ENCODE peak calls at places on chromosome 19, in nine cellular contexts. U is psoas muscle, G is suprapubic skin, M is pancreas, B is K562, I is body of pancreas, W is astrocyte, N is endodermal cell, C is tibial nerve. Y is an unnamed sample. For H3K4me1, the result is how much of the 10 kb centered on the place peaks cover.

GRCh38 chr19:39207293-39207836 is 3.3 kb upstream of the SYCN start:
- DNase-seq in U (no peak), G (no peak), M (no peak), B (no peak), I (no peak), W (no peak), N (no peak), C (no peak), Y (no peak)

GRCh38 chr19:10095622-10095947 is 6.9 kb downstream of the ANGPTL6 start:
- DNase-seq in U (no peak), G (no peak), M (no peak), B (no peak), I (no peak), W (no peak), N (no peak), C (no peak), Y (no peak)

GRCh38 chr19:52660981-52661380 is 22.8 kb upstream of the ZNF83 start:
- DNase-seq in U (no peak), G (no peak), M (no peak), B (no peak), I (no peak), W (peak), N (no peak), C (no peak), Y (no peak)

GRCh38 chr19:12802267-12803106 is 618 bp downstream of the THSD8 start:
- DNase-seq in U (peak), G (no peak), M (no peak), B (no peak), I (no peak), W (no peak), N (no peak), C (no peak), Y (no peak)

GRCh38 chr19:49019242-49019932 is 2.5 kb upstream of the LHB start:
- DNase-seq in U (peak), G (peak), M (peak), B (peak), I (peak), W (no peak), N (peak), C (peak), Y (no peak)

GRCh38 chr19:10699650-10700335 is 1.4 kb upstream of the QTRT1 start:
- DNase-seq in U (no peak), G (no peak), M (peak), B (peak), I (peak), W (peak), N (peak), C (peak), Y (no peak)

GRCh38 chr19:48992571-48993174 is 436 bp downstream of the GYS1 start:
- DNase-seq in U (no peak), G (no peak), M (no peak), B (no peak), I (no peak), W (no peak), N (no peak), C (no peak), Y (no peak)

GRCh38 chr19:48487944-48488343 is 18.8 kb downstream of the CYTH2 start:
- DNase-seq in U (peak), G (no peak), M (peak), B (no peak), I (peak), W (peak), N (no peak), C (no peak), Y (no peak)

GRCh38 chr19:9782282-9782681 is 13.7 kb upstream of the ZNF846 start:
- DNase-seq in U (no peak), G (no peak), M (no peak), B (no peak), I (no peak), W (no peak), N (no peak), C (no peak), Y (no peak)

GRCh38 chr19:44753932-44754742 is 5.6 kb downstream of the BCL3 start:
- DNase-seq in U (peak), G (peak), M (peak), B (peak), I (peak), W (peak), N (peak), C (peak), Y (no peak)

GRCh38 chr19:54114340-54114826 is 1.1 kb downstream of the TFPT start:
- DNase-seq in U (no peak), G (no peak), M (peak), B (no peak), I (no peak), W (peak), N (peak), C (no peak), Y (no peak)

DNA sequence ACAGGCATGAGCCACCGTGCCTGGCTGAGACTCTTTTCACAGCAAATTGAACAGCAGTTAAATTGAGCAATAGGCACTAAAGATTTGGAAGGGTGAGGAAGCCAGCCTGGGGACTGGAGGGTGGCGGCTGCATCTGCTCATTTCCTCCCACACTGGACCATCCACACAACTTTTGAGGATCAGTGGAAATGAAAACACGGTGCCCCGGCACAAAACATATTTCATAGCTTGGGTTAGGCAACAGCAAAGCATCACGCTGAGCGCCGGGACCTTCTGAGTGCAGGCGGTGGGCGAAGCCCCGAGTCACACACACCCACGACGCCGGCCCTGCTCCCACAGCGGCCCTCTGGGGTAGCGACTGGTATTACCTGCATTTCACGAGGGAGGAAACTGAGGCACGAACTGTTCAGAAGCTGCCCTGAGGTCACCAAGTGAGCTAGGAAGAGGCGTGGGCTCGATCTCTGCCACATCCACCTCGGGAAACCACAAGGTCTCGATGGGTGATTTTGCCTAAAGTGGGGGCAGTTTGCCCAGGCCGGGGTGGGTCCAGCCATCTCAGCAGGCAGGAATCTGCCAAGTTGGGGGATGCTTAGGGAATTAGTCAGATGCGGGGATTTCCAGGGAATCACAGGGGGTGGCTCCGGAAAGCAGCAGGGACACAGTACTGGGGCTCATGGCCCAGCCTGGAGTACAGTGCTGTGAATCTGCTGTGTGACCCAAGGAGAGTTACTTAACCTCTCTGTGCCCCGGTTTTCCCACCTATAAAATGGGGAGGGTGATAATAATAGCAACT is 3.5 kb upstream of the SBNO2 start:
- DNase-seq in U (no peak), G (no peak), M (no peak), B (no peak), I (no peak), W (peak), N (peak), C (no peak), Y (no peak)
- TF ChIP-seq CTCF in U (no peak), G (no peak), M (no peak), B (no peak), I (no peak), W (no peak), N (no peak), C (no peak), Y (peak)

DNA sequence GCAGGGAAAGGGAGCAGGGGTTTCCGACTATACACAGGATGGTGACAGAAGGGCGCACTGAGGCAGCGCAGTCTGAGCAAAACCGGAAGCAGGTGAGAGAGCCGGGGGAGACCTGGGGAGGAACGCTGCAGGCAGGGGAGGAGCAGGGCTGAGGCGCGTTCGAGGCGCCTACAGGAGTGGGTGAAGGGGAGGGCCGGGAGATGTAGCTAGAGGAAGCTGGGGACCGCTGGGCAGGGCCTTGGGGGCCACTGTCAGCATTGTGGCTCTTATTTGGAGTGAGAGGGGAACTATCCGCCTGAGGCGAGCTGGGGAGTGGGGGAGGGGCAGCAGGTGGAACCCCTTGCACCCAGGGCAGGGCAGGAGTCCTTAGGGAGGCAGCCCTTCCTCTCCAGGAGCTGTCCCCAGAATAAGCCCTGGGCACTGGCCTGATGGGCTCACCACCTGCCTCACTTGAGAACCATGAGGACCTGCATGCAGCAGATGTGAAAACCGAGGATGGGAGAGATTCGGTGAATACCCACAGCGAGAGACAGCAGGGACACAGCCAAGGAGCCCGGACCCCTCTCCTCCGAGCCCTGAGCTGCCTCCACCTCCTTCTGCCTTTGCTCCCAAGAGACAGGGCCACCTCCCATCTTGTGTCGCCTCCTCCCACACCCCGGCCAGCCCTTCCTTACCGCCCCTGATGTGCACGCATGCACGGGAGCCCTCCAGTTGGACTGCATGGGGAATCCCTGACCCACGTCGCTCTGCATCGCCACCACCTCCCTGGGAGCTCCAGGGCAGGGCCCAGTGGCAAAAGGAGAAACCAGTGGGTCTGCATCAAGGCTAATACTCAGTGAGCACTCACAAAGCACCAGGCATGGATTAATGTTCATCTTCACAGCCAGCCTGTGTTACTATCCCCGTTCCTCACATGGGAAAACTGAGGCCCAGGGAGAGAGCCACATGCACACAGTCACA is 10.3 kb downstream of the AKT2 start:
- DNase-seq in U (no peak), G (no peak), M (no peak), B (peak), I (no peak), W (no peak), N (no peak), C (no peak), Y (no peak)
- H3K4me1 ChIP-seq in U (half or more), G (under half), M (under half), B (half or more), I (half or more), W (under half), N (under half), C (under half), Y (half or more)

GRCh38 chr19:16889883-16890460 is 1.2 kb downstream of the F2RL3 start:
- DNase-seq in U (no peak), G (no peak), M (no peak), B (peak), I (no peak), W (no peak), N (no peak), C (no peak), Y (no peak)
- H3K27ac ChIP-seq in U (no peak), G (no peak), M (no peak), B (peak), I (no peak), W (no peak), N (no peak), C (no peak), Y (no peak)

GRCh38 chr19:28731113-28731512 is 481.8 kb downstream of the UQCRFS1 start:
- DNase-seq in U (no peak), G (no peak), M (no peak), B (no peak), I (no peak), W (no peak), N (no peak), C (no peak), Y (no peak)

GRCh38 chr19:28736528-28736927 is 476.4 kb downstream of the UQCRFS1 start:
- DNase-seq in U (no peak), G (no peak), M (no peak), B (no peak), I (no peak), W (no peak), N (no peak), C (no peak), Y (no peak)

GRCh38 chr19:28727133-28727834 is 485.7 kb downstream of the UQCRFS1 start:
- DNase-seq in U (no peak), G (no peak), M (peak), B (peak), I (peak), W (no peak), N (peak), C (no peak), Y (no peak)

GRCh38 chr19:28727835-28728159 is 485.2 kb downstream of the UQCRFS1 start:
- DNase-seq in U (no peak), G (no peak), M (no peak), B (no peak), I (no peak), W (no peak), N (no peak), C (no peak), Y (no peak)

DNA sequence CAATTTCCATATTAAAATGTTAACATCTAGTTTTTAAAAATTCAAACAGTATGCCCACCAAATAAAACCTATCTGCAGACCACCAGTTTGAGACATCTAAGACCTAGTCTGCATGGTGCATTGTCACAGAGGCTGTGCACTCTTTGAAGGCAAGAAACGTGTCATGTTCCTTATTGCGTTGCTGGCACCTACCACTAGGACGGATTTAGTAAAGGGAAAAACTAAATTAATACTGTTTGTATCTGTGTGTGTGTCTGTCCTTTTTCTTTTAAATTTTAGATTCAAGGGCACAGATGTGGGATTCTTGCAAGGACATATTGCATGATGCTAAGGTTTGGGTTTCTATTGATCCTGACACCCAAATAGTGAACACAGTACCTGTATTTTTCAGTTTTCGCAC is 481.4 kb downstream of the UQCRFS1 start:
- DNase-seq in U (no peak), G (no peak), M (no peak), B (no peak), I (no peak), W (no peak), N (no peak), C (no peak), Y (no peak)
- TF ChIP-seq CTCF in U (no peak), G (no peak), M (no peak), B (no peak), I (no peak), W (no peak), N (peak), C (no peak), Y (no peak)

GRCh38 chr19:5071579-5071978 is 102.7 kb downstream of the KDM4B start:
- DNase-seq in U (no peak), G (no peak), M (no peak), B (no peak), I (no peak), W (no peak), N (no peak), C (no peak), Y (no peak)
- H3K4me1 ChIP-seq in U (under half), G (under half), M (under half), B (under half), I (under half), W (under half), N (under half), C (under half), Y (under half)

DNA sequence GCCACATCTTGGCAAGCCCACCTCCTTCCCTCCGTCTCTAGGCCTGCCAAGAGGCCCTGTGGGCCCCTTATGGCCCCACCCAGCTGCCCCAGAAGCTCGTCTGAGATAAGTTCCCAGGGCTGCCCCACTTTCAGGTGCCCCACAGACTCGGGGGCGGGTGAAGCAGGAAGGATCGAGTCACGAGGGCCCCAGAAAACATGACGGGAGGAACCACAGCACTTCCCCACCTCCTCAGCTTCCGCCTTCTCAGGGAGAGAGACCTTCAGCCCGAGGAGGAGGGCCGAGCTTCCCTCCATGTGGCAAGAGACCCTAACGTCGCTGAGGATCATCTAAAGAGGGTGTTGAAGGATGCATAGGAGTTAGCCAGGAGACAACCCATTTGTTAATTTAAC is 4.5 kb upstream of the IL12RB1 start:
- DNase-seq in U (peak), G (no peak), M (no peak), B (peak), I (no peak), W (no peak), N (no peak), C (peak), Y (no peak)
- H3K27ac ChIP-seq in U (no peak), G (no peak), M (peak), B (peak), I (no peak), W (no peak), N (no peak), C (peak), Y (peak)

Y was measured in vagina.